ENCODE peak calls at places on chromosomes 13 and 19, in five cellular contexts. V is heart left ventricle, W is stomach, L is H1, F is transverse colon. M is an unnamed sample.

GRCh38 chr13:80235131-80235530 is 105.8 kb downstream of the SPRY2 start:
- DNase-seq in V (no peak), W (no peak), L (no peak), F (no peak), M (no peak)

GRCh38 chr13:44160549-44161278 is 212.9 kb upstream of the SERP2 start:
- DNase-seq in V (no peak), W (no peak), L (no peak), F (no peak), M (no peak)

GRCh38 chr19:37361994-37362393 is 8.9 kb upstream of the ZNF527 start:
- DNase-seq in V (no peak), W (no peak), L (no peak), F (no peak), M (no peak)

GRCh38 chr19:38691938-38692457 is 44.5 kb downstream of the ACTN4 start:
- DNase-seq in V (peak), W (no peak), L (no peak), F (peak), M (no peak)

GRCh38 chr19:5058456-5059190 is 89.7 kb downstream of the KDM4B start:
- DNase-seq in V (no peak), W (no peak), L (no peak), F (no peak), M (no peak)

GRCh38 chr13:30466841-30467252 is 1.1 kb upstream of the HMGB1 start:
- DNase-seq in V (no peak), W (no peak), L (no peak), F (no peak), M (peak)

GRCh38 chr13:24097667-24098066 is 62.9 kb upstream of the SPATA13 start:
- DNase-seq in V (no peak), W (no peak), L (no peak), F (no peak), M (no peak)

GRCh38 chr19:16670291-16670690 is 9.4 kb downstream of the TMEM38A start:
- DNase-seq in V (no peak), W (no peak), L (no peak), F (no peak), M (no peak)

GRCh38 chr13:113857531-113858195 is 6.2 kb downstream of the GAS6 start:
- DNase-seq in V (no peak), W (peak), L (no peak), F (no peak), M (no peak)

GRCh38 chr13:49953560-49953959 is 17.4 kb upstream of the SPRYD7 start:
- DNase-seq in V (no peak), W (no peak), L (no peak), F (no peak), M (no peak)

GRCh38 chr19:40610396-40611064 is 9.4 kb downstream of the LTBP4 start:
- DNase-seq in V (peak), W (peak), L (no peak), F (peak), M (peak)

GRCh38 chr19:3375221-3376088 is 9.1 kb downstream of the NFIC start:
- DNase-seq in V (peak), W (peak), L (no peak), F (peak), M (no peak)

GRCh38 chr19:4516199-4516938 is 1.9 kb downstream of the PLIN4 start:
- DNase-seq in V (no peak), W (no peak), L (no peak), F (no peak), M (no peak)

GRCh38 chr19:38079926-38080380 is 144.1 kb downstream of the DPF1 start:
- DNase-seq in V (no peak), W (peak), L (no peak), F (no peak), M (no peak)

GRCh38 chr19:18951721-18952281 is 10.8 kb upstream of the HOMER3 start:
- DNase-seq in V (no peak), W (no peak), L (no peak), F (no peak), M (no peak)

GRCh38 chr13:78657699-78658629 is 991 bp downstream of the OBI1 start:
- DNase-seq in V (no peak), W (no peak), L (no peak), F (no peak), M (peak)

GRCh38 chr19:55700813-55701212 is 25.8 kb downstream of the EPN1 start:
- DNase-seq in V (no peak), W (no peak), L (no peak), F (no peak), M (no peak)

GRCh38 chr19:53867225-53868090 is at the start of gene MYADM:
- DNase-seq in V (peak), W (peak), L (peak), F (peak), M (peak)

GRCh38 chr19:46710687-46711086 is 6.2 kb downstream of the PRKD2 start:
- DNase-seq in V (no peak), W (no peak), L (peak), F (no peak), M (no peak)

GRCh38 chr19:16025108-16026101 is 50.9 kb upstream of the TPM4 start:
- DNase-seq in V (no peak), W (peak), L (no peak), F (peak), M (peak)

GRCh38 chr19:14061751-14062557 is at the start of gene PALM3:
- DNase-seq in V (no peak), W (peak), L (no peak), F (peak), M (no peak)

GRCh38 chr13:111467111-111467890 is 146.9 kb downstream of the TEX29 start:
- DNase-seq in V (no peak), W (no peak), L (no peak), F (no peak), M (no peak)

GRCh38 chr19:10612515-10613119 is 12.7 kb upstream of the SLC44A2 start:
- DNase-seq in V (peak), W (peak), L (no peak), F (peak), M (no peak)

GRCh38 chr19:7507884-7508283 is 8.0 kb upstream of the ZNF358 start:
- DNase-seq in V (no peak), W (peak), L (peak), F (peak), M (peak)

GRCh38 chr19:13214036-13214730 is 64.0 kb downstream of the IER2 start:
- DNase-seq in V (no peak), W (no peak), L (no peak), F (no peak), M (no peak)

GRCh38 chr19:14347999-14348889 is 33.0 kb upstream of the ADGRE5 start:
- DNase-seq in V (peak), W (peak), L (peak), F (peak), M (peak)

GRCh38 chr19:30315159-30315558 is 57.0 kb upstream of the ZNF536 start:
- DNase-seq in V (no peak), W (no peak), L (no peak), F (no peak), M (no peak)

GRCh38 chr13:102597029-102598015 is 536 bp downstream of the TPP2 start:
- DNase-seq in V (peak), W (no peak), L (no peak), F (peak), M (peak)

GRCh38 chr19:40347476-40348124 is 597 bp downstream of the C19orf47 start:
- DNase-seq in V (no peak), W (no peak), L (no peak), F (no peak), M (no peak)

GRCh38 chr19:11378319-11379189 is 4.1 kb downstream of the SWSAP1 start:
- DNase-seq in V (peak), W (peak), L (no peak), F (peak), M (peak)

GRCh38 chr13:22940090-22940710 is 240.6 kb upstream of the SGCG start:
- DNase-seq in V (no peak), W (no peak), L (no peak), F (no peak), M (no peak)

GRCh38 chr13:32176696-32177095 is 138.5 kb downstream of the ZAR1L start:
- DNase-seq in V (no peak), W (no peak), L (no peak), F (no peak), M (peak)

GRCh38 chr13:73223372-73223781 is 164.6 kb downstream of the KLF5 start:
- DNase-seq in V (no peak), W (no peak), L (no peak), F (no peak), M (no peak)

GRCh38 chr13:82597737-82598136 is 1284.5 kb downstream of the SLITRK1 start:
- DNase-seq in V (no peak), W (no peak), L (peak), F (no peak), M (no peak)

GRCh38 chr19:19514881-19515763 is at the start of gene TSSK6:
- DNase-seq in V (no peak), W (no peak), L (no peak), F (no peak), M (no peak)

GRCh38 chr19:15443838-15444237 is 5.9 kb downstream of the WIZ start:
- DNase-seq in V (peak), W (no peak), L (no peak), F (no peak), M (no peak)

GRCh38 chr13:113956571-113956970 is 17.3 kb downstream of the C13orf46 start:
- DNase-seq in V (peak), W (no peak), L (no peak), F (no peak), M (no peak)

GRCh38 chr13:20475927-20476691 is 49.5 kb downstream of the CRYL1 start:
- DNase-seq in V (no peak), W (peak), L (no peak), F (peak), M (no peak)
- TF ChIP-seq POLR2A in V (no peak), W (no peak), L (no peak), F (no peak), M (no peak)

DNA sequence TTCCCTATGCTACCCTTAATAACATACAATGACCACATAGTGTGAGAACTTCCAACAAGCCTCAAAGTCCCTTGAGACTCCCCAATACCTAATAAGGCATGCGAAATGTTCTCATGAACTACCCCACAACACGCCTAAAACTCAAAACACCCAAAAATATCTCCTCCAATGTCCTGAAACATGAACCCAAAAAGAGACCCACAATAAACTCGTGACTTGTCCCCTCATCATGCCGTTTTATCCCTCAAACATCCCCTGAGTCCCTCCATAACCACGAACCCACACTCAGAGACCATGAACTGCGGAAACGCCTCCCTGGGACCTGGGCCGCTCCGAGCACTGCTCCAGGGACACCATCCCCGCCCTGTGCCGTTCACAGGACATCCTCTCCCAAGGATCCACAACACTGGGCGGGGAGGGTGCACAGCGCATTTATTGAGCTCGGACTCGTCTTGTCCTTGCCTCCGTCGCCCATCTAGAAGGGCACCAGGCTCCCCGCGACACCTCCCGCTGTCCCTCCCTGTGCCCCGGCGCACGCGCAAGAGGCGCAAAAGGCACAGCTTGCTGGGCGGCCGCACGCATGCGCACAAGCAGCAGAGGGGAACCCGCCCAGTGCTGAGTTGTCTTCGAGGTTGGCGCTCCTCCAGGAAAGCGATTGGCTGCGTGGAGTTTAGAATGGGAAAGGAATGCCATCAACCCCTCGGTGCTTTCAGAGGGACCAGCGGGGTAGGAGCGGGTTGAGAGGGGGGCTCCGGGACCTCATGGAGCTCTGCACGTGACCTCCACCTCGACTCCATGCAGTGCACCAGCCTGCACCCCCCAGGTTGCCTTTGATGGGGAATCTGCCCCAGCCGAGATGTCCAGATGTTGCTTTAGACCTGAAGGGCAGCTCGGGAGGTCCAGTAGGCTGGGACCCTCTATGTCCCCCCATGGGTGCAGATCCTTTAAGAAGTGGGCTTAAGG is 8.8 kb downstream of the FXYD3 start:
- DNase-seq in V (peak), W (peak), L (no peak), F (peak), M (peak)
- TF ChIP-seq POLR2A in V (peak), W (peak), L (no peak), F (peak), M (peak)

GRCh38 chr19:1943661-1944087 is 2.7 kb downstream of the CSNK1G2 start:
- DNase-seq in V (no peak), W (no peak), L (no peak), F (no peak), M (no peak)

GRCh38 chr19:1944088-1944915 is 3.3 kb downstream of the CSNK1G2 start:
- DNase-seq in V (no peak), W (peak), L (no peak), F (peak), M (no peak)

GRCh38 chr19:1942934-1943555 is 2.1 kb downstream of the CSNK1G2 start:
- DNase-seq in V (no peak), W (no peak), L (no peak), F (no peak), M (no peak)

GRCh38 chr19:1942078-1942933 is 1.3 kb downstream of the CSNK1G2 start:
- DNase-seq in V (peak), W (peak), L (no peak), F (peak), M (peak)

GRCh38 chr19:1941146-1942077 is at the start of gene CSNK1G2:
- DNase-seq in V (no peak), W (no peak), L (no peak), F (peak), M (no peak)
- TF ChIP-seq POLR2A in V (no peak), W (no peak), L (no peak), F (no peak), M (no peak)

GRCh38 chr19:49590071-49590970 is 661 bp upstream of the PRR12 start:
- DNase-seq in V (peak), W (peak), L (peak), F (peak), M (peak)
- TF ChIP-seq POLR2A in V (peak), W (no peak), L (peak), F (peak), M (peak)

GRCh38 chr19:45523642-45524256 is 16.5 kb downstream of the VASP start:
- DNase-seq in V (peak), W (peak), L (peak), F (peak), M (peak)
- TF ChIP-seq POLR2A in V (no peak), W (no peak), L (no peak), F (no peak), M (no peak)

GRCh38 chr13:107305178-107305577 is 737.2 kb upstream of the ARGLU1 start:
- DNase-seq in V (no peak), W (no peak), L (no peak), F (no peak), M (no peak)
- TF ChIP-seq POLR2A in V (no peak), W (no peak), L (no peak), F (no peak), M (no peak)

DNA sequence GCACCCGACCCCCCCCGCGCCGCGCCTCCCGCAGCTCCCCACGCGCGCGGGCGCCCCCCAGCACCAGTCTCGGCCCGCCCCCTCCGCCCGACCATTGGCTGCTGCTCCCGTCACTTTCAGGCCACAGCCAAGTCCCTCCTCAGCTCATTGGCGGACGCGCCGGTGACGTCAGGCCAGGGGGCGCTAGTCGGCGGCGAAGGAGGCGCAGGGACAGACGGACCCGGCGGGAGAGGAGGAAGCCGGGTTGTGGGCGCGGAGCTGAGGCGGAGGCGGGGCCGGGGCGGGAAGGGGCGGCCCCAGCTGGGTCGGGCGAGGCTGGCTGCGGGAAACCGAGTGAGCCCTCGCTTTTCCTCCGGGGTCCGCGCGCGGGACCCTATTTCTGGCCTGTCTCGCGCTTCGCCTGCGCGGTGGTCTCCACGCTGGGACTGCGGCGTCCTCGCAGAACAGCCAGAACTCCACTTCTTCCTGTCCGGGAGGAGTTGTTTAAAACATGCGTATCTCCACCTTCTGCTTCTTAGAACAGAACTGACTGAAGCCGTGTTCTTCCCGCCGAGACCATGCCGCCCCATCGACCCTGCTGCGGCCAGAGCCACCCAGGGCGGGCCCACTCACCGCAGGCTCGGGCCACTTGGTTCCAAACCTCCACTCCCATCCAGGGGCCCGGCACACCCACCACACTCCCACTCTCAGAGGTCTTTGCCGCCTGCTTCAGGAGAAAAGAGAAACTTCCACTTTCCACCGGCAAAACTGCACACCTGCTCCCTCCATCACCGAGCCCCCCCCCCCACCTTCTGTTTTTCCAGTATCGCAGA is 459 bp upstream of the TMTC4 start:
- DNase-seq in V (peak), W (peak), L (peak), F (peak), M (peak)
- TF ChIP-seq POLR2A in V (peak), W (peak), L (peak), F (peak), M (peak)

GRCh38 chr19:45469835-45470146 is 2.0 kb downstream of the FOSB start:
- DNase-seq in V (no peak), W (peak), L (no peak), F (peak), M (no peak)
- TF ChIP-seq POLR2A in V (peak), W (peak), L (no peak), F (peak), M (no peak)

GRCh38 chr19:1251233-1251502 is 2.8 kb downstream of the MIDN start:
- DNase-seq in V (peak), W (peak), L (no peak), F (peak), M (peak)
- TF ChIP-seq POLR2A in V (peak), W (no peak), L (no peak), F (no peak), M (no peak)

GRCh38 chr13:75479102-75479501 is 2.9 kb downstream of the TBC1D4 start:
- DNase-seq in V (no peak), W (no peak), L (no peak), F (no peak), M (no peak)

GRCh38 chr13:75482820-75483079 is 781 bp upstream of the TBC1D4 start:
- DNase-seq in V (no peak), W (no peak), L (no peak), F (no peak), M (no peak)

GRCh38 chr13:75480691-75481175 is 1.2 kb downstream of the TBC1D4 start:
- DNase-seq in V (peak), W (peak), L (no peak), F (peak), M (peak)

GRCh38 chr13:75481176-75482069 is 546 bp downstream of the TBC1D4 start:
- DNase-seq in V (peak), W (peak), L (no peak), F (peak), M (peak)

DNA sequence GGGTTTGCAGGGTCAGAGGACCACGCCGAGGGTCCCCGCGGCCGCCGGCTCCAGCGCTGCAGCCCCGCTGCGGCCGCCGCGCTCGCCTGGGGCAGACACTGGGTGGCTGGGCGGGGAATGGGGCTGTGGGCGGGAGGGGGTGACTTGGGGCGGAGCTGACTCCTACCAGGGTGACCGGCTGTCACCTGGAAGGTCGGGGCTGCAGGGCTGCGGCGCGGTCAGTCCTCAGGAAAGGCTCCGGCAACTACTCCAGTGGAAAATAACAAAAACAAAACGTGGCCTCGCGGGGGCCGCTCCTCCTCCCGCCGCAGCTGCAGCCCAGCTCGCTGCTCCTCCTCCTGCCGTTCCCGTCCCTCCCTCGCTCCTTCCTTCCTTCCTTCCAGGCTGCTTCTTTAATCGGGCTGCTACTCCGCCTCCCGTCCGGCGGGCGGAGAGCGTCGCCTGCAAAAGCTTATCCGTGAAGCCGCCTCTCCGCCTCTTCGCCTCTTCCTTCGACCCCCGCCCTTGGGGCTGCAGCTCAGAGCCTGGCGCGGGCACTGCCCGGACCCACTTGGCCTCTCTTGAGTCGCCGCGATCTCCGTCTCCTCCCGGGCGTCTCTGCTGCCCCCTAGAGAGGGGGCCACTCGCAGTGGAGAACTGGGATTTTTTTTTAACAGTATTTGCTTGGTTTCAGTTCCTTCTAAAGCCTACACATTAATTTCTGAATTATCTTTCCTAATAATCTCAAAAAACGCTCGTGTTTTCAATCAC is at the start of gene TBC1D4:
- DNase-seq in V (peak), W (peak), L (peak), F (peak), M (peak)
- TF ChIP-seq POLR2A in V (peak), W (no peak), L (peak), F (peak), M (no peak)